ENCODE peak calls at places on chromosomes 1 and 21, in seven cellular contexts. F is dorsolateral prefrontal cortex, E is GM13976, U is nephron progenitor cell, Q is fibroblast of lung, O is heart right ventricle, T is left ventricle myocardium inferior. X is an unnamed sample.

GRCh38 chr1:24364975-24365678 is 46.0 kb downstream of the GRHL3 start:
- DNase-seq in T (no peak), E (peak), Q (peak), F (no peak), O (no peak), U (no peak), X (no peak)

GRCh38 chr1:182299728-182300581 is 91.6 kb downstream of the GLUL start:
- DNase-seq in E (no peak), Q (peak), T (peak), O (peak), F (no peak), U (no peak), X (no peak)

GRCh38 chr1:17162941-17163340 is 42.0 kb upstream of the PADI1 start:
- DNase-seq in U (no peak), F (no peak), T (no peak), Q (no peak), O (no peak), E (no peak), X (no peak)

GRCh38 chr21:45306832-45307571 is 19.3 kb upstream of the POFUT2 start:
- DNase-seq in E (no peak), U (peak), Q (peak), F (peak), T (peak), O (peak), X (no peak)

GRCh38 chr1:85202092-85202863 is 1.5 kb upstream of the SYDE2 start:
- DNase-seq in T (no peak), E (no peak), Q (no peak), O (no peak), F (no peak), U (no peak), X (no peak)

GRCh38 chr1:158371188-158371953 is 17.7 kb downstream of the CD1E start:
- DNase-seq in F (no peak), U (no peak), Q (no peak), O (no peak), T (no peak), E (no peak), X (no peak)

GRCh38 chr1:74423476-74423875 is 88.9 kb downstream of the LRRC53 start:
- DNase-seq in U (no peak), E (no peak), O (no peak), T (no peak), Q (no peak), F (no peak), X (no peak)

GRCh38 chr1:163401211-163401610 is 79.5 kb downstream of the NUF2 start:
- DNase-seq in Q (no peak), E (no peak), T (no peak), O (no peak), U (no peak), F (no peak), X (no peak)

GRCh38 chr21:33266784-33267135 is 593 bp downstream of the IL10RB start:
- DNase-seq in U (no peak), E (peak), T (peak), Q (no peak), F (no peak), O (no peak), X (no peak)

GRCh38 chr1:209657140-209657879 is 5.1 kb upstream of the LAMB3 start:
- DNase-seq in U (no peak), F (no peak), O (no peak), T (no peak), E (peak), Q (no peak), X (no peak)

GRCh38 chr1:14894811-14895524 is 258.6 kb upstream of the TMEM51 start:
- DNase-seq in O (no peak), U (no peak), T (no peak), F (no peak), E (no peak), Q (no peak), X (no peak)

GRCh38 chr1:64043328-64043727 is 160.1 kb upstream of the UBE2U start:
- DNase-seq in E (no peak), F (no peak), T (no peak), Q (peak), U (no peak), O (no peak), X (no peak)

GRCh38 chr1:34603594-34603993 is 151.3 kb upstream of the GJB5 start:
- DNase-seq in Q (no peak), U (no peak), E (no peak), O (no peak), F (no peak), T (no peak), X (no peak)

GRCh38 chr1:16430598-16430997 is 6.6 kb downstream of the SPATA21 start:
- DNase-seq in U (no peak), O (no peak), T (no peak), Q (no peak), F (no peak), E (no peak), X (no peak)

DNA sequence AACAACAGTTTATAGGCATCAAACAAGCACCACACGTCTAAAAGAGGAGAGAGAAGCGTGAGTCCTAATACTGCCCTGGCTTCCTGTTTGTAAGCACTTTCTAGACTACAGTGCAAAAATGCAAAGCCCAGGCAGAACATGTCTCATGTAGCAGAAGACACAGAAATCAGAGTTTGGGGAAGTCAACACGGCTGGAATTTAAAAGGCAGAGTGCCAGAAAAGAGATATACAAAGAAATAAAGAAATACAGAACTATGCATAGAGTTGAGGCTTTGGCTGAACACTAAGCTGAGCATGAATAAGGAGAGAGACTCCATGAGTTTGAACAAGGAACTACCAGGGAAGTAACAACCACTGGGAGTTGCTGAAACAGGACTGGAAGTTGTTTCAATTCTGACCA is 566.6 kb upstream of the NR5A2 start:
- DNase-seq in O (no peak), Q (peak), T (no peak), F (no peak), U (no peak), E (no peak), X (no peak)
- TF ChIP-seq CTCF in O (no peak), Q (peak), T (no peak), F (no peak), U (no peak), E (no peak), X (no peak)

GRCh38 chr1:236389253-236389652 is 4.8 kb upstream of the EDARADD start:
- DNase-seq in U (no peak), F (no peak), Q (no peak), E (no peak), O (no peak), T (no peak), X (no peak)
- TF ChIP-seq CTCF in U (no peak), F (no peak), Q (no peak), E (no peak), O (no peak), T (no peak), X (no peak)

GRCh38 chr1:109543988-109544735 is 4.3 kb upstream of the GNAI3 start:
- DNase-seq in O (no peak), T (no peak), E (peak), Q (no peak), U (no peak), F (no peak), X (no peak)

GRCh38 chr1:109546311-109547109 is 1.9 kb upstream of the GNAI3 start:
- DNase-seq in U (peak), E (peak), F (peak), T (peak), Q (peak), O (peak), X (peak)

GRCh38 chr1:109543283-109543987 is 3.8 kb downstream of the GPR61 start:
- DNase-seq in E (peak), F (no peak), Q (no peak), T (no peak), U (no peak), O (no peak), X (no peak)

GRCh38 chr1:109547412-109548320 is 749 bp upstream of the GNAI3 start:
- DNase-seq in T (no peak), U (peak), O (no peak), F (no peak), Q (peak), E (peak), X (no peak)

DNA sequence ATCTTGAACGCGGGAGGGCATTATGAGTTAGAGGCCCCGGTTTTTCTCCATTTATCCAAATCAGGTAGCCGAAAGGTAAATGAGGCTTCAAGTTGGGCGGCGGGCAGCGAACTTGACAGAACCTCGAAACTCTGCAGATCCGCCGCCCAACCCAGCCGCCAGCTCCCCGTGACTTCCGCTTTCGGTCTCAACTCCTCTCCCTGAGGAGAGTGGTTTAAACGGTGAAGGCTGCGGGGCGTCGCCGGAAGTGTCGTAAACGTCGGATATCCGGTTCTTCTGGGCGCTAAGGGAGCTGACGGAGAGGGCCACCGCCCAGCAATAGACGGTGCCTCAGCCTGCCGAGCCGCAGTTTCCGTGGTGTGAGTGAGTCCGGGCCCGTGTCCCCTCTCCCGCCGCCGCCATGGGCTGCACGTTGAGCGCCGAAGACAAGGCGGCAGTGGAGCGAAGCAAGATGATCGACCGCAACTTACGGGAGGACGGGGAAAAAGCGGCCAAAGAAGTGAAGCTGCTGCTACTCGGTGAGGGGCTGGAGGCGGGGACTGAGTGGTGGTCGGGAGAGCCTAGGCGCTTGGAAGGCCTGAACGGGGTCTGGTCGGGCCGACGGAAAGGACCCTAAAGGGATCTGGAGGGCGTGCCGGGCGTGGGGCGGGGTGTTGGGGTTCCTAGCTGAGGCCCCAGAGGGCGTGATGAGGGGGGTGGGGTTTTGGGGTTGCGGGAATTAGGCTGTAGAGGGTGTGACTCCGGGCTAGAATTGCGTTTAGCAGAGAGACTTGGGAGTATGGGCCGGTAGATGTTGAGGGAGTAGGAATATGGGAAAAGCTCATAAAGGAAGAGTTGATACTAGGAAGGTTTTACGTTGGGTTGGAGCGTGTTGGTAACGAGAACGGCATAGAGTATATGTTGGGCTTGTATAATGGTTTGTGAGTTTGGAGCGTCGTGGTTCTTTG is at the start of gene GNAI3:
- DNase-seq in F (peak), U (peak), O (peak), Q (peak), T (peak), E (peak), X (peak)
- TF ChIP-seq CTCF in F (peak), U (no peak), O (no peak), Q (no peak), T (no peak), E (no peak), X (no peak)

GRCh38 chr1:205317311-205317917 is 4.1 kb downstream of the NUAK2 start:
- DNase-seq in E (no peak), T (peak), F (peak), O (peak), U (no peak), Q (peak), X (no peak)
- TF ChIP-seq CTCF in E (no peak), T (no peak), F (no peak), O (no peak), U (no peak), Q (no peak), X (no peak)

DNA sequence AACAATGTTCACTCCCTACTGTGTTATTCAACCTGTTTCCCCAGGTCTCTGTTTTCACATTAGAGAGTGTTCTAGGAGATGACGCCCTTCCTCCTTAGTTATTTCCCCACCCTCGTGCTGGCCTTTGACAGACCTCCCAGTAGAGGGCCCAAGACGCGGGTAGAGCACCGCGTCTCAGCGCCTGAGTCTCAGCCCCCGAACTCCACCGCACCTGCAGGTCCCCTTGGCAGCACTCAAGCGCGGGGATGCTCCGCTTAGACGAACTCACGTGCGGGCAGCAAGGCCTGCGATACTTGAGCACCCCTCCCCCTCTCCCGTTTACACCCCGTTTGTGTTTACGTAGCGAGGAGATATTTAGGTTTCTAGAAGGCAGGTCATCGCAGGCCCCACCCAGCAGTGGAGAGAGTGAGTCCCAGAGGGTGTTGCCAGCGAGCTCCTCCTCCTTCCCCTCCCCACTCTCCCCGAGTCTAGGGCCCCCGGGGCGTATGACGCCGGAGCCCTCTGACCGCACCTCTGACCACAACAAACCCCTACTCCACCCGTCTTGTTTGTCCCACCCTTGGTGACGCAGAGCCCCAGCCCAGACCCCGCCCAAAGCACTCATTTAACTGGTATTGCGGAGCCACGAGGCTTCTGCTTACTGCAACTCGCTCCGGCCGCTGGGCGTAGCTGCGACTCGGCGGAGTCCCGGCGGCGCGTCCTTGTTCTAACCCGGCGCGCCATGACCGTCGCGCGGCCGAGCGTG is at the start of gene CD55:
- DNase-seq in Q (peak), T (peak), U (peak), F (peak), O (peak), E (peak), X (peak)
- TF ChIP-seq CTCF in Q (peak), T (peak), U (no peak), F (peak), O (no peak), E (peak), X (no peak)

X was measured in activated B cell treated with CpG ODN at 0.5 μM for 24 hours.